ENCODE peak calls at places on chromosomes 1 and 21, in ten cellular contexts. O is effector memory CD8-positive, alpha-beta T cell; T is RWPE1; E is HCEC 1CT; N is NCI-H1417; S is stimulated activated CD8-positive, alpha-beta memory T cell treated with anti-CD3 and anti-CD28 coated beads, Interleukin-2, amount 100 ng/mL, for 48 hours; W is aorta; G is ecto neural progenitor cell; Y is nucleus accumbens; V is endodermal cell. I is an unnamed sample.

GRCh38 chr1:21539933-21540332 is 30.7 kb downstream of the ALPL start:
- DNase-seq in T (peak), V (peak), N (peak), Y (no peak), G (peak), W (no peak), O (no peak), E (peak), S (no peak), I (no peak)

GRCh38 chr1:47984175-47984789 is 12.9 kb downstream of the TRABD2B start:
- DNase-seq in N (no peak), W (peak), V (peak), S (no peak), E (no peak), G (peak), O (no peak), Y (no peak), T (no peak), I (no peak)

GRCh38 chr21:41801256-41801655 is 34.4 kb upstream of the RIPK4 start:
- DNase-seq in N (no peak), G (no peak), O (no peak), V (no peak), E (no peak), Y (no peak), W (peak), T (no peak), S (no peak), I (no peak)

GRCh38 chr1:193417945-193418744 is 231.7 kb upstream of the B3GALT2 start:
- DNase-seq in N (no peak), Y (no peak), E (peak), T (peak), S (no peak), G (no peak), W (no peak), V (no peak), O (no peak), I (no peak)

GRCh38 chr1:168628807-168629206 is 52.4 kb downstream of the XCL1 start:
- DNase-seq in S (no peak), E (peak), Y (no peak), G (no peak), W (no peak), N (no peak), O (no peak), V (no peak), T (peak), I (no peak)

GRCh38 chr1:23928789-23929188 is 15.6 kb upstream of the CNR2 start:
- DNase-seq in O (no peak), T (no peak), N (no peak), W (no peak), S (no peak), Y (no peak), G (no peak), E (no peak), V (no peak), I (no peak)

GRCh38 chr1:18955442-18956188 is 861 bp downstream of the IFFO2 start:
- DNase-seq in V (peak), E (peak), G (peak), Y (no peak), O (peak), W (no peak), S (peak), T (peak), N (peak), I (no peak)

GRCh38 chr1:75725256-75725655 is 747 bp downstream of the ACADM start:
- DNase-seq in V (no peak), S (no peak), N (no peak), O (no peak), Y (no peak), G (no peak), T (no peak), W (no peak), E (no peak), I (no peak)

GRCh38 chr1:79683420-79683819 is 676.9 kb upstream of the ADGRL4 start:
- DNase-seq in V (no peak), O (no peak), E (no peak), W (no peak), N (no peak), Y (no peak), S (no peak), G (no peak), T (no peak), I (no peak)

GRCh38 chr21:25906554-25906953 is 171.8 kb downstream of the GABPA start:
- DNase-seq in N (no peak), S (no peak), E (no peak), V (no peak), T (no peak), O (no peak), Y (no peak), G (no peak), W (no peak), I (no peak)

GRCh38 chr1:173475564-173476196 is 1.5 kb upstream of the PRDX6 start:
- DNase-seq in T (peak), Y (no peak), O (no peak), W (no peak), S (no peak), V (no peak), E (peak), G (no peak), N (peak), I (no peak)

GRCh38 chr1:31382379-31382989 is 9.6 kb upstream of the FABP3 start:
- DNase-seq in T (no peak), G (no peak), Y (no peak), E (no peak), O (no peak), N (no peak), S (no peak), V (no peak), W (no peak), I (no peak)

GRCh38 chr1:67889940-67890567 is 56.8 kb upstream of the GNG12 start:
- DNase-seq in O (no peak), N (no peak), Y (no peak), T (peak), E (peak), S (no peak), G (no peak), V (no peak), W (no peak), I (no peak)

GRCh38 chr1:160834945-160835565 is 27.6 kb downstream of the CD244 start:
- DNase-seq in T (peak), E (peak), Y (no peak), O (peak), G (no peak), S (peak), V (no peak), N (peak), W (no peak), I (no peak)

GRCh38 chr1:54609301-54609921 is 13.9 kb downstream of the FAM151A start:
- DNase-seq in S (no peak), E (no peak), W (no peak), G (no peak), V (no peak), O (no peak), N (no peak), T (no peak), Y (peak), I (no peak)

GRCh38 chr1:224592636-224593579 is 23.2 kb upstream of the CNIH3 start:
- DNase-seq in E (peak), Y (no peak), V (no peak), N (no peak), W (no peak), O (no peak), S (no peak), T (peak), G (no peak), I (no peak)

GRCh38 chr21:45250272-45250671 is 37.4 kb downstream of the POFUT2 start:
- DNase-seq in T (no peak), S (no peak), Y (no peak), N (no peak), E (no peak), V (no peak), W (no peak), G (no peak), O (no peak), I (no peak)

GRCh38 chr1:208247696-208248095 is 3.5 kb upstream of the PLXNA2 start:
- DNase-seq in G (no peak), T (no peak), S (no peak), E (no peak), V (peak), O (no peak), N (no peak), Y (no peak), W (no peak), I (no peak)

GRCh38 chr1:23478896-23479790 is 4.8 kb downstream of the ASAP3 start:
- DNase-seq in T (peak), V (no peak), N (no peak), O (no peak), W (peak), E (no peak), S (no peak), G (no peak), Y (no peak), I (peak)

GRCh38 chr1:171180671-171181070 is 4.4 kb upstream of the FMO2 start:
- DNase-seq in T (no peak), V (no peak), Y (no peak), E (no peak), G (no peak), N (no peak), W (no peak), S (no peak), O (no peak), I (no peak)

GRCh38 chr1:15722836-15723542 is 13.1 kb upstream of the SLC25A34 start:
- DNase-seq in V (no peak), T (no peak), E (no peak), N (no peak), Y (no peak), G (no peak), O (no peak), S (no peak), W (peak), I (no peak)

GRCh38 chr21:45985471-45986315 is 4.1 kb downstream of the COL6A1 start:
- DNase-seq in G (no peak), V (no peak), S (no peak), E (no peak), T (no peak), W (peak), Y (no peak), N (no peak), O (no peak), I (peak)

GRCh38 chr1:176522310-176522846 is 59.4 kb downstream of the PAPPA2 start:
- DNase-seq in N (no peak), S (no peak), Y (no peak), V (no peak), E (no peak), O (no peak), W (no peak), G (no peak), T (no peak), I (no peak)

GRCh38 chr1:36236302-36236701 is 12.1 kb downstream of the THRAP3 start:
- DNase-seq in E (no peak), V (no peak), G (no peak), S (no peak), N (no peak), O (no peak), T (no peak), Y (no peak), W (no peak), I (no peak)

GRCh38 chr1:168636642-168637111 is 60.3 kb downstream of the XCL1 start:
- DNase-seq in W (no peak), V (no peak), G (no peak), Y (no peak), T (peak), S (no peak), O (no peak), E (peak), N (peak), I (no peak)

GRCh38 chr1:100785399-100786082 is 66.0 kb downstream of the VCAM1 start:
- DNase-seq in W (no peak), T (no peak), O (no peak), N (no peak), E (no peak), V (no peak), S (no peak), G (no peak), Y (no peak), I (no peak)

GRCh38 chr1:103250441-103250861 is 142.1 kb upstream of the COL11A1 start:
- DNase-seq in W (no peak), Y (no peak), S (no peak), N (peak), V (peak), E (no peak), O (no peak), T (no peak), G (peak), I (no peak)

GRCh38 chr1:34800214-34800613 is 7.4 kb downstream of the GJA4 start:
- DNase-seq in W (no peak), N (no peak), G (peak), O (no peak), T (no peak), Y (no peak), E (no peak), S (no peak), V (no peak), I (no peak)